ENCODE peak calls at places on chromosomes 4 and X, in five cellular contexts. One of them, this sample, is unnamed.

GRCh38 chr4:129515356-129515755 is 419.4 kb downstream of the C4orf33 start:
- DNase-seq in stimulated activated CD8-positive, alpha-beta memory T cell treated with anti-CD3 and anti-CD28 coated beads, Interleukin-2, amount 100 ng/mL, for 1 hour: no peak
- DNase-seq in activated T-cell treated with anti-CD3 and anti-CD28 coated beads, Interleukin-2, amount 50 U/mL, for 72 hours: no peak
- DNase-seq in mesenteric fat pad: no peak
- DNase-seq in occipital lobe: no peak
- DNase-seq in this sample: no peak

GRCh38 chr4:54961357-54961975 is 163.9 kb downstream of the KDR start:
- DNase-seq in stimulated activated CD8-positive, alpha-beta memory T cell treated with anti-CD3 and anti-CD28 coated beads, Interleukin-2, amount 100 ng/mL, for 1 hour: no peak
- DNase-seq in activated T-cell treated with anti-CD3 and anti-CD28 coated beads, Interleukin-2, amount 50 U/mL, for 72 hours: no peak
- DNase-seq in mesenteric fat pad: no peak
- DNase-seq in occipital lobe: no peak
- DNase-seq in this sample: peak

GRCh38 chr4:101356928-101357327 is 9.6 kb upstream of the PPP3CA start:
- DNase-seq in stimulated activated CD8-positive, alpha-beta memory T cell treated with anti-CD3 and anti-CD28 coated beads, Interleukin-2, amount 100 ng/mL, for 1 hour: no peak
- DNase-seq in activated T-cell treated with anti-CD3 and anti-CD28 coated beads, Interleukin-2, amount 50 U/mL, for 72 hours: no peak
- DNase-seq in mesenteric fat pad: no peak
- DNase-seq in occipital lobe: no peak
- DNase-seq in this sample: no peak

GRCh38 chr4:142467086-142467485 is 379.0 kb downstream of the INPP4B start:
- DNase-seq in stimulated activated CD8-positive, alpha-beta memory T cell treated with anti-CD3 and anti-CD28 coated beads, Interleukin-2, amount 100 ng/mL, for 1 hour: no peak
- DNase-seq in activated T-cell treated with anti-CD3 and anti-CD28 coated beads, Interleukin-2, amount 50 U/mL, for 72 hours: no peak
- DNase-seq in mesenteric fat pad: no peak
- DNase-seq in occipital lobe: no peak
- DNase-seq in this sample: no peak

GRCh38 chr4:10204401-10205058 is 87.9 kb upstream of the WDR1 start:
- DNase-seq in stimulated activated CD8-positive, alpha-beta memory T cell treated with anti-CD3 and anti-CD28 coated beads, Interleukin-2, amount 100 ng/mL, for 1 hour: no peak
- DNase-seq in activated T-cell treated with anti-CD3 and anti-CD28 coated beads, Interleukin-2, amount 50 U/mL, for 72 hours: no peak
- DNase-seq in mesenteric fat pad: no peak
- DNase-seq in occipital lobe: no peak
- DNase-seq in this sample: no peak

GRCh38 chr4:31183256-31183655 is 463.1 kb downstream of the PCDH7 start:
- DNase-seq in stimulated activated CD8-positive, alpha-beta memory T cell treated with anti-CD3 and anti-CD28 coated beads, Interleukin-2, amount 100 ng/mL, for 1 hour: no peak
- DNase-seq in activated T-cell treated with anti-CD3 and anti-CD28 coated beads, Interleukin-2, amount 50 U/mL, for 72 hours: no peak
- DNase-seq in mesenteric fat pad: no peak
- DNase-seq in occipital lobe: no peak
- DNase-seq in this sample: no peak

GRCh38 chrX:97597954-97598353 is 714.2 kb downstream of the RPA4 start:
- DNase-seq in stimulated activated CD8-positive, alpha-beta memory T cell treated with anti-CD3 and anti-CD28 coated beads, Interleukin-2, amount 100 ng/mL, for 1 hour: no peak
- DNase-seq in activated T-cell treated with anti-CD3 and anti-CD28 coated beads, Interleukin-2, amount 50 U/mL, for 72 hours: peak
- DNase-seq in mesenteric fat pad: no peak
- DNase-seq in occipital lobe: no peak
- DNase-seq in this sample: no peak

GRCh38 chr4:67779631-67780030 is 25.4 kb upstream of the GNRHR start:
- DNase-seq in stimulated activated CD8-positive, alpha-beta memory T cell treated with anti-CD3 and anti-CD28 coated beads, Interleukin-2, amount 100 ng/mL, for 1 hour: no peak
- DNase-seq in activated T-cell treated with anti-CD3 and anti-CD28 coated beads, Interleukin-2, amount 50 U/mL, for 72 hours: no peak
- DNase-seq in mesenteric fat pad: no peak
- DNase-seq in occipital lobe: no peak
- DNase-seq in this sample: no peak

GRCh38 chr4:54276633-54277426 is 47.7 kb downstream of the PDGFRA start:
- DNase-seq in stimulated activated CD8-positive, alpha-beta memory T cell treated with anti-CD3 and anti-CD28 coated beads, Interleukin-2, amount 100 ng/mL, for 1 hour: no peak
- DNase-seq in activated T-cell treated with anti-CD3 and anti-CD28 coated beads, Interleukin-2, amount 50 U/mL, for 72 hours: peak
- DNase-seq in mesenteric fat pad: no peak
- DNase-seq in occipital lobe: no peak
- DNase-seq in this sample: no peak

GRCh38 chrX:136386821-136387220 is 86.1 kb downstream of the ADGRG4 start:
- DNase-seq in stimulated activated CD8-positive, alpha-beta memory T cell treated with anti-CD3 and anti-CD28 coated beads, Interleukin-2, amount 100 ng/mL, for 1 hour: no peak
- DNase-seq in activated T-cell treated with anti-CD3 and anti-CD28 coated beads, Interleukin-2, amount 50 U/mL, for 72 hours: no peak
- DNase-seq in mesenteric fat pad: no peak
- DNase-seq in occipital lobe: no peak
- DNase-seq in this sample: no peak

GRCh38 chr4:128159967-128160366 is 98.9 kb downstream of the LARP1B start:
- DNase-seq in stimulated activated CD8-positive, alpha-beta memory T cell treated with anti-CD3 and anti-CD28 coated beads, Interleukin-2, amount 100 ng/mL, for 1 hour: no peak
- DNase-seq in activated T-cell treated with anti-CD3 and anti-CD28 coated beads, Interleukin-2, amount 50 U/mL, for 72 hours: no peak
- DNase-seq in mesenteric fat pad: no peak
- DNase-seq in occipital lobe: no peak
- DNase-seq in this sample: no peak

This sample was measured in GM13977.